ENCODE peak calls at places on chromosomes 4 and X, in six cellular contexts. O is heart right ventricle, F is ovary, U is left ventricle myocardium inferior, L is cardiac muscle cell, C is astrocyte. T is an unnamed sample. For H3K4me1, the result is how much of the 10 kb centered on the place peaks cover.

GRCh38 chr4:156767911-156768415 is 203.6 kb downstream of the PDGFC start:
- DNase-seq in O (no peak), F (no peak), U (no peak), L (no peak), C (no peak), T (no peak)

GRCh38 chrX:130171446-130172126 is at the start of gene RAB33A:
- DNase-seq in O (peak), F (peak), U (peak), L (peak), C (no peak), T (peak)

GRCh38 chr4:41537267-41537890 is 578 bp upstream of the LIMCH1 start:
- DNase-seq in O (no peak), F (no peak), U (no peak), L (no peak), C (no peak), T (no peak)

GRCh38 chrX:130734713-130735112 is 168.3 kb downstream of the ENOX2 start:
- DNase-seq in O (no peak), F (no peak), U (no peak), L (no peak), C (no peak), T (no peak)

GRCh38 chr4:132998585-132999230 is 150.4 kb upstream of the PCDH10 start:
- DNase-seq in O (no peak), F (no peak), U (no peak), L (no peak), C (no peak), T (no peak)

GRCh38 chr4:21765810-21766407 is 182.7 kb downstream of the KCNIP4 start:
- DNase-seq in O (no peak), F (no peak), U (no peak), L (peak), C (no peak), T (no peak)

GRCh38 chrX:121154858-121155404 is 107.5 kb downstream of the GLUD2 start:
- DNase-seq in O (no peak), F (no peak), U (no peak), L (no peak), C (no peak), T (no peak)

GRCh38 chr4:48138511-48138910 is 4.5 kb upstream of the TXK start:
- DNase-seq in O (no peak), F (no peak), U (no peak), L (no peak), C (no peak), T (no peak)

GRCh38 chr4:124334119-124334518 is 378.4 kb downstream of the ANKRD50 start:
- DNase-seq in O (no peak), F (no peak), U (no peak), L (peak), C (peak), T (no peak)

GRCh38 chrX:135185795-135186443 is 14.7 kb upstream of the CT55 start:
- DNase-seq in O (no peak), F (no peak), U (no peak), L (peak), C (peak), T (peak)

GRCh38 chrX:15391850-15392249 is 7.6 kb upstream of the VEGFD start:
- DNase-seq in O (no peak), F (no peak), U (no peak), L (no peak), C (no peak), T (no peak)

GRCh38 chr4:30380404-30380998 is 339.7 kb upstream of the PCDH7 start:
- DNase-seq in O (no peak), F (no peak), U (no peak), L (peak), C (peak), T (peak)

GRCh38 chr4:18192901-18193300 is 171.3 kb upstream of the LCORL start:
- DNase-seq in O (no peak), F (no peak), U (no peak), L (no peak), C (no peak), T (no peak)

GRCh38 chr4:2255501-2256155 is 6.3 kb downstream of the MXD4 start:
- DNase-seq in O (peak), F (peak), U (peak), L (peak), C (peak), T (no peak)

GRCh38 chr4:86033171-86033570 is 326.7 kb downstream of the MAPK10 start:
- DNase-seq in O (peak), F (no peak), U (peak), L (peak), C (peak), T (no peak)

GRCh38 chr4:67475155-67475554 is 70.1 kb downstream of the CENPC start:
- DNase-seq in O (no peak), F (no peak), U (no peak), L (no peak), C (no peak), T (no peak)

GRCh38 chr4:139857977-139858376 is 192.4 kb downstream of the MGST2 start:
- DNase-seq in O (no peak), F (no peak), U (no peak), L (no peak), C (no peak), T (no peak)
- H3K4me1 ChIP-seq in O (under half), F (under half), U (under half), L (under half), C (under half), T (under half)

GRCh38 chrX:107678957-107679740 is 50.8 kb downstream of the PRPS1 start:
- DNase-seq in O (peak), F (peak), U (peak), L (peak), C (peak), T (no peak)
- H3K4me1 ChIP-seq in O (half or more), F (under half), U (half or more), L (under half), C (under half), T (under half)

GRCh38 chr4:7886250-7886973 is 53.2 kb downstream of the AFAP1 start:
- DNase-seq in O (no peak), F (no peak), U (no peak), L (peak), C (no peak), T (no peak)

GRCh38 chr4:7887415-7887814 is 52.2 kb downstream of the AFAP1 start:
- DNase-seq in O (no peak), F (no peak), U (no peak), L (no peak), C (no peak), T (no peak)

GRCh38 chr4:7880681-7881080 is 59.0 kb downstream of the AFAP1 start:
- DNase-seq in O (no peak), F (no peak), U (no peak), L (peak), C (no peak), T (no peak)

GRCh38 chr4:7890635-7891393 is 48.8 kb downstream of the AFAP1 start:
- DNase-seq in O (no peak), F (no peak), U (no peak), L (peak), C (peak), T (no peak)

GRCh38 chr4:7885216-7886134 is 54.2 kb downstream of the AFAP1 start:
- DNase-seq in O (no peak), F (no peak), U (no peak), L (no peak), C (no peak), T (no peak)
- H3K4me1 ChIP-seq in O (under half), F (under half), U (under half), L (under half), C (under half), T (under half)

GRCh38 chrX:46204721-46205422 is 340.3 kb downstream of the ZNF674 start:
- DNase-seq in O (no peak), F (no peak), U (no peak), L (no peak), C (peak), T (no peak)
- H3K4me1 ChIP-seq in O (under half), F (under half), U (under half), L (under half), C (under half), T (under half)

GRCh38 chr4:153040677-153041076 is 104.6 kb downstream of the FHDC1 start:
- DNase-seq in O (no peak), F (no peak), U (no peak), L (no peak), C (no peak), T (no peak)
- H3K4me1 ChIP-seq in O (under half), F (under half), U (under half), L (under half), C (under half), T (under half)

DNA sequence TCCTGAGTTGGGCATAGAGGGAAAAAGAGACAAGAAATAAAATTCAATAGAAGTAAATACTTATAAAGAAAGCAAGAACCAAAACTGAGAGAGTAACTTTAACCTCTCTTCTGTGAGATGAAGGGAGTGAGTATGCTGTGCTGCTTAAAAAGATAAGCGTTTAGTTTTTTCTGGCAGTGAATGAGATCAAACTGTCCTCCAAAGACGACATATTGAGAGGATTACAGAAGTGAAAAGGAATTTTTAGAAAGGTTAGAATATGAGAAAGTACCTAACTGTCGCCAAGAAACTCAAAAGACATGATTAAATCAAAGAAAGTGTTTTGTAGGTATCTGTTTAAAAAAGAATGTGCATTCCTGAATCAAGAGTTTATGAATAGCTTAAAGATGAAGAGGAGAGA is 16.0 kb downstream of the GAB1 start:
- DNase-seq in O (no peak), F (no peak), U (no peak), L (peak), C (peak), T (no peak)
- H3K4me1 ChIP-seq in O (half or more), F (under half), U (under half), L (half or more), C (under half), T (half or more)

DNA sequence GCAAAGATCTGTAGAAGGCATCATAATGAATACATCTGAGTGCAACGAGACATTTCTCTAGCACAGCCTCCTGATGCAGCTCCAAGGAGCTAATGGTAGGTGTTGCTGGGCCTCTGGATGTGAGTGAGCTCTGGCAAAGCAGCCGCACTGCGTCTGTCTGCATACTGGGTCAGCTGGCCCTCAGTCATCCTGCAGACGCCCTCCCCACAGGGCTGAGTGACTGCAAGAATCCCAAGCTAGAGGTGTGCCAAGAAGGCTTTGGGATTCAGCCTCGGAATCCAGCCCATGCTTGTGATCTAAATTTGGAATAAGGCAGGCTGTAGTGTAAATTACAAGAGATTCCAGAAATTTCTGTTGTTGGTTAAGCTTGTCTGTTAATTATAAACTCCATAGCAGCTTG is 18.5 kb downstream of the HERC3 start:
- DNase-seq in O (peak), F (peak), U (peak), L (peak), C (peak), T (no peak)
- H3K4me1 ChIP-seq in O (half or more), F (under half), U (half or more), L (under half), C (under half), T (under half)

GRCh38 chr4:15451866-15452765 is 17.6 kb upstream of the CC2D2A start:
- DNase-seq in O (no peak), F (no peak), U (no peak), L (peak), C (peak), T (peak)

GRCh38 chr4:15455290-15455689 is 14.4 kb upstream of the CC2D2A start:
- DNase-seq in O (peak), F (no peak), U (peak), L (peak), C (no peak), T (no peak)

DNA sequence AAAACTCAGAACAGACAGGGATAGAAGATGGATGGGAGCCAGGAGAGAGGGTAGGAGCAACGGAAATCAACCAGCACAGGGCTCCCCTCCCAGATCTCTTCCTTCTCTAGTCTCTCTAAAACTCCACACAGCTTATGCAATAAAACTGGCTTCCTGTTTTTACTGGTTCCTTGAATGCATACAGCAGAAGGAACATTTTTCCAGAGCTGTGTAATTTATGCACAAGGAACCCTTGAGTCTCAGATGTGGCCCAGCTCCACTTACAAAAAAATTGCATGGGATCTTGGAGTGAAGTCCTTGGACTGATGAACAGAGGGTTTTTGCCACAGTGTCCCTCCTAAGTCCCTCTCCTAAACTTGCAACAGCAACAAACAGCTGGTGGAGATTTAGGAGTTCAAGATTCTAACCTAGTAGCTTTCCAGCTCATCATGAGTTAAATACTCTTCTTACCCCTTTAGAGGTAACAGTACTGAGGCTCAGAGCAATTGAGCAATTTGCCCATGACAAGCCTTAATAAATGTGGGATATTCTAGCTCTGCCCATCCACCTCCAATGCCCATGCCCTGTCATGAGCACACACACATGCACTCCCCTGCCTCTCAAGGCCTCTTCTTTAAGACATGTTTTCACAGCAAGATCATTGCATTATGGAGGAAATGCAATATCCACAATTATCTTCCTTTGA is 18.4 kb upstream of the CC2D2A start:
- DNase-seq in O (no peak), F (no peak), U (no peak), L (peak), C (peak), T (no peak)
- H3K4me1 ChIP-seq in O (under half), F (under half), U (under half), L (under half), C (under half), T (under half)

DNA sequence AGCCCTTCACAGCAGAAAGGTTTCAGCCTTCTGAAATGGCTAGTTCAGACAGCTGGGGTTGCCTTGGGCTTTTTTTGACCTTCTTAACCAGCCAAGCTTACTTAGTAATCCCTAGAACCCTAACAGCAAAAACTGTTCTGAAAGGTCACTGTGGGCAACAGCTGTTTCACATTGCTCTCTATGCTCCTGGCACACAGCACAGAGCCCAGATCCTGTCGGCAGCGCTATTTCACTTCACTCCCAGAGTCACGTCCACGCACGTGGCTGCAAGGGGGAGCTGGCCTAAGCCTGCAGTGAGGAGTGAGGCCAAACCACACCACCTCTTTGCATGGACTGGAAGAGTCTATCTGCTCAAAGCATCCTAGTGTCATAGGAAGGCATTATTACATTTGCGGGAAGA is 32.0 kb upstream of the STS start:
- DNase-seq in O (peak), F (peak), U (peak), L (peak), C (no peak), T (no peak)
- H3K4me1 ChIP-seq in O (under half), F (under half), U (under half), L (under half), C (under half), T (under half)